ENCODE peak calls at places on chromosome X, in seven cellular contexts. E is A549, I is GM13977, R is neural progenitor cell, H is GM12865, N is cardiac muscle cell, X is HepG2. G is an unnamed sample.

GRCh38 chrX:46903458-46904242 is 8.6 kb upstream of the JADE3 start:
- DNase-seq in N (peak; percentile 76), I (peak; percentile 62), E (peak; percentile 83), H (peak; percentile 79), X (peak; percentile 69), R (peak; percentile 80), G (peak; percentile 57)

GRCh38 chrX:82816572-82816971 is 691.5 kb upstream of the POU3F4 start:
- DNase-seq in R (no peak), H (no peak), X (no peak), N (no peak), E (no peak), I (no peak), G (no peak)

GRCh38 chrX:20861113-20861512 is 513.1 kb upstream of the CNKSR2 start:
- DNase-seq in R (no peak), H (no peak), E (no peak), I (no peak), X (no peak), N (no peak), G (no peak)

GRCh38 chrX:103378990-103379389 is 2.7 kb downstream of the BEX3 start:
- DNase-seq in E (no peak), I (no peak), R (no peak), N (no peak), H (no peak), X (no peak), G (no peak)

GRCh38 chrX:66004928-66005831 is 34.7 kb downstream of the VSIG4 start:
- DNase-seq in R (no peak), I (no peak), E (no peak), N (no peak), X (no peak), H (no peak), G (no peak)

GRCh38 chrX:153878969-153879653 is 6.9 kb downstream of the L1CAM start:
- DNase-seq in R (peak; percentile 60), N (peak; percentile 12), H (no peak), E (no peak), X (no peak), I (no peak), G (peak; percentile 55)

GRCh38 chrX:340641-341423 is 22.2 kb upstream of the GTPBP6 start:
- DNase-seq in I (no peak), N (no peak), E (no peak), R (no peak), H (no peak), X (no peak), G (no peak)

GRCh38 chrX:119072771-119073170 is at the start of gene CT47C1:
- DNase-seq in H (peak; percentile 1), R (no peak), N (no peak), E (peak; percentile 15), I (no peak), X (no peak), G (no peak)

GRCh38 chrX:153599192-153600031 is 473 bp upstream of the CCNQ start:
- DNase-seq in I (peak; percentile 96), R (peak; percentile 93), H (peak; percentile 94), N (peak; percentile 88), X (peak; percentile 70), E (peak; percentile 90), G (peak; percentile 88)

GRCh38 chrX:4547218-4547836 is 833.9 kb upstream of the PRKX start:
- DNase-seq in E (peak; percentile 53), I (peak; percentile 49), N (peak; percentile 67), R (peak; percentile 68), H (peak; percentile 52), X (peak; percentile 8), G (peak; percentile 33)

GRCh38 chrX:24293412-24293811 is 20.5 kb downstream of the SUPT20HL2 start:
- DNase-seq in R (no peak), X (no peak), H (no peak), I (no peak), N (no peak), E (no peak), G (no peak)

GRCh38 chrX:24298191-24298590 is 15.7 kb downstream of the SUPT20HL2 start:
- DNase-seq in N (peak; percentile 47), I (no peak), R (peak; percentile 53), H (no peak), E (peak; percentile 7), X (no peak), G (no peak)

GRCh38 chrX:24292358-24292757 is 21.5 kb downstream of the SUPT20HL2 start:
- DNase-seq in N (no peak), X (no peak), R (no peak), E (no peak), I (no peak), H (no peak), G (no peak)

DNA sequence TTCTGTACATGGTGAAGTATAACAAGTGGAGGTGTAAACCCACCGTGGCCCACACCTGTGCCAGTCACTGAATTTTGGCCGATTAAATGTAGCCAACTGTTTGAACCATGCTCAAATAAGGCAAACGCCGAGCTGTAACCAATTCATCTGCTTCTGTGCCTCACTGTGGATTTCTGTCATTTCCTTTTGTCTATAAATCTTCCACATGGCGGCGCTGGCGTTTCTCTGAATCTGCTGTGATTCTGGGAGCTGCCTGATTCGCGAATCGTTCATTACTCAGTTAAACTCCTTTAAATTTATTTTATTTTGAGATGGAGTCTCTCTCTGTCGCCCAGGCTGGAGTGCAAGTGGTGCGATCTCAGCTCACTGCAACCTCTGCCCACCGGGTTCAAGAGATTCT is 19.2 kb downstream of the SUPT20HL2 start:
- DNase-seq in R (peak; percentile 76), H (no peak), I (no peak), E (peak; percentile 7), X (no peak), N (peak; percentile 61), G (peak; percentile 64)
- TF ChIP-seq CTCF in R (peak; percentile 61), H (no peak), I (peak; percentile 23), E (no peak), X (peak; percentile 47), N (peak; percentile 48), G (no peak)

DNA sequence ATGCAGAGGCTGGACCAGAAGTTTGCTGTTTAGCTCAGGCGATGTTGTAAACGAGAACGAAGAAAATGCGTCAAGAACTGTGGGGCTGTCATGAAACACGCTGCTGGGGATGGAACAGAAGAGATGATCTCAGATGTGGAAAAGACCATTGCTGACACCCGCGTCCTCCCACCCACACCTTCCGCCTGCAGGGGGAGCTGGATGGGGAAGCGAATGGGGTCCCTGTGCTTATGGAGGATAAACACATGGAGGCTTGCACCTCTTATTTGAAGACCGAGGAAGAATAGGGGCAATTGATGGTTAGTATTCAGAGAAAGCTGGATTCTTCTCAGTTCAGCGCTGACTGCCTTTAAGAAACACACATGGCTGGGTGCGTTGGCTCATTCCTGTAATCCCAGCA is 63.9 kb downstream of the GPR143 start:
- DNase-seq in R (no peak), X (no peak), H (no peak), E (no peak), N (no peak), I (no peak), G (no peak)
- TF ChIP-seq CTCF in R (no peak), X (peak; percentile 12), H (no peak), E (no peak), N (no peak), I (no peak), G (no peak)

GRCh38 chrX:150680974-150681373 is 12.2 kb upstream of the MTMR1 start:
- DNase-seq in E (peak; percentile 30), H (no peak), X (peak; percentile 7), R (peak; percentile 34), I (no peak), N (peak; percentile 28), G (peak; percentile 18)
- TF ChIP-seq CTCF in E (peak; percentile 44), H (peak; percentile 16), X (peak; percentile 72), R (peak; percentile 61), I (peak; percentile 41), N (peak; percentile 38), G (peak; percentile 29)

DNA sequence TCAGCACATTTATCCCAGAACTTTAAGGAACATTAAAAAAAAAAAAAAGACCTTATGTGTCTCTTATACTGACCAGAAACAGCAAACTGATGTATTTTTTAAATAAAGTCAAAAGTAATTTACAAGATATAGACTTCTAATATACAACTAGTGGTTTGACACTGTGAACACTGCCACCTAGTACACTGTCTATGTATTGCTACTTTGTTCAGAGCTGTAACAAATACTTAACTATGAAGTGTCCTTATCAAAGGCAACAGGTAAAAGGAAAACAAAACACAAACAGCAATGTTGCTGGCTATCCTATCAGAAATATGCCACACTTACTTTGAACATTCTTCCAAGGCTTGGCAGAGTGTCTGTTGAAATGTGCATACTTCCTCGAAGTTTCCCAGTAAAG is 60.4 kb downstream of the CD40LG start:
- DNase-seq in N (peak; percentile 5), X (no peak), E (peak; percentile 6), R (peak; percentile 4), I (no peak), H (peak; percentile 24), G (no peak)
- TF ChIP-seq CTCF in N (peak; percentile 42), X (peak; percentile 9), E (peak; percentile 40), R (peak; percentile 53), I (peak; percentile 55), H (peak; percentile 34), G (peak; percentile 55)

DNA sequence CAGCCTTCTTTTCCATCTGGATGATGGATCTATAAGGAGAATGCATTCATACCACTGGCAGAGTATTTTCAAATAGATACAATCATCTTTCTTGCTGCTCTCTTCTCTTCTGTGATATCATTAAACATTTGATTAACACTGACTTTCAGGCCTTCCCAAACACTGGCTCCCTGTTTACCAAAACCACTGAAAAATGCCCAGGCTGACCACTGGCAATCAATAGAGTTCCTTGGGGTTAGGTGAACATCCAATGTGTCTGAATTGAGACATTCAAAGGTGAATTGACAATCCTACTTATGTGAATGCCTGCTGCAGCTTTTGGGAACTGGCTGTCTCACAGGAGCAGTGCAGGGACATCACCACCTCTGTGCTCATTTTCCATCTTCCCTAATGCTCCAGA is 168.3 kb downstream of the ENOX2 start:
- DNase-seq in N (no peak), X (no peak), H (no peak), E (no peak), R (no peak), I (no peak), G (no peak)
- TF ChIP-seq CTCF in N (no peak), X (no peak), H (no peak), E (no peak), R (no peak), I (no peak), G (no peak)

GRCh38 chrX:1468250-1468772 is 15.6 kb upstream of the ASMTL start:
- DNase-seq in N (no peak), X (no peak), H (peak; percentile 78), I (peak; percentile 74), R (no peak), E (peak; percentile 52), G (peak; percentile 93)
- TF ChIP-seq CTCF in N (no peak), X (peak; percentile 32), H (no peak), I (peak; percentile 56), R (no peak), E (no peak), G (no peak)

GRCh38 chrX:115650916-115651315 is 89.9 kb downstream of the PLS3 start:
- DNase-seq in N (peak; percentile 53), I (peak; percentile 24), R (peak; percentile 74), X (peak; percentile 33), H (peak; percentile 44), E (peak; percentile 51), G (peak; percentile 26)
- TF ChIP-seq CTCF in N (peak; percentile 56), I (peak; percentile 73), R (peak; percentile 86), X (peak; percentile 66), H (peak; percentile 51), E (peak; percentile 57), G (peak; percentile 27)

DNA sequence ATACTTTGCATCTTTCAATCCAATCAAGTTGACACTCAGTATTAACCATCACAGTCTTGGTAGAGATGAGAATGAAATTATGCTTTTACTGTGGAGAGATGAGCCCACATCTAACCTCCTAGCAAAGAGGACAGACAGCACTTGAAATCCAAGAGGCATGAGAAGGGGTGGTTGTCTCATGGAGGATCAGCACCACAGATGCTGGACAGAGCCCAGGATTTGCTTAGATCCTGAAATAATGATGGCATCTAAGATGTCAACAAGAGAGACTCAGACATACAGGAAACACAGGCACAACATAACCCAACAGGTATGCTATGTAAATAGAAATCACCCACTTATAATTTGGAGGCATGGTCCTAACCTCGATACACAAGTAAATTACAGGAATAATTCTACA is 74.3 kb upstream of the VCX2 start:
- DNase-seq in H (no peak), E (no peak), R (peak; percentile 15), N (peak; percentile 34), I (no peak), X (no peak), G (no peak)
- TF ChIP-seq CTCF in H (no peak), E (no peak), R (no peak), N (no peak), I (no peak), X (no peak), G (no peak)

G was measured in activated CD8-positive, alpha-beta T cell treated with anti-CD3 and anti-CD28 coated beads for 36 hours.